ENCODE peak calls at places on chromosomes 4 and X, in six cellular contexts. I is stomach, K is HepG2, Q is GM12878, U is A549, W is sigmoid colon. A is an unnamed sample.

GRCh38 chrX:154712781-154713391 is 38.0 kb downstream of the GAB3 start:
- DNase-seq in W (no peak), U (no peak), I (no peak), K (no peak), Q (peak), A (no peak)

GRCh38 chr4:40152642-40153041 is 44.2 kb upstream of the RHOH start:
- DNase-seq in W (no peak), I (no peak), K (no peak), U (no peak), Q (no peak), A (no peak)

GRCh38 chr4:41885456-41885855 is 49.8 kb upstream of the TMEM33 start:
- DNase-seq in K (no peak), I (no peak), U (no peak), W (no peak), Q (no peak), A (no peak)

GRCh38 chr4:155900402-155900801 is 3.1 kb upstream of the TDO2 start:
- DNase-seq in K (no peak), U (peak), I (no peak), W (no peak), Q (no peak), A (no peak)

GRCh38 chr4:136078971-136079370 is 1453.3 kb downstream of the PCDH18 start:
- DNase-seq in K (no peak), Q (no peak), W (no peak), U (no peak), I (no peak), A (no peak)

GRCh38 chrX:83511208-83511607 is 3.1 kb downstream of the POU3F4 start:
- DNase-seq in Q (no peak), W (no peak), I (no peak), U (no peak), K (no peak), A (no peak)

GRCh38 chrX:43949669-43950068 is 23.5 kb downstream of the NDP start:
- DNase-seq in U (peak), Q (no peak), I (no peak), K (peak), W (no peak), A (no peak)

GRCh38 chr4:109798866-109799265 is 2.9 kb downstream of the CFI start:
- DNase-seq in Q (no peak), W (no peak), I (no peak), U (no peak), K (no peak), A (no peak)

GRCh38 chr4:106315476-106315967 is 487 bp downstream of the TBCK start:
- DNase-seq in I (no peak), W (no peak), U (no peak), Q (no peak), K (peak), A (no peak)

GRCh38 chr4:94036964-94037363 is 170.7 kb upstream of the SMARCAD1 start:
- DNase-seq in K (no peak), I (no peak), W (no peak), Q (no peak), U (no peak), A (no peak)

GRCh38 chr4:129355529-129355928 is 259.6 kb downstream of the C4orf33 start:
- DNase-seq in Q (no peak), K (no peak), I (no peak), W (no peak), U (no peak), A (no peak)
- TF ChIP-seq EP300 in Q (no peak), K (no peak), I (no peak), W (no peak), U (no peak), A (no peak)

DNA sequence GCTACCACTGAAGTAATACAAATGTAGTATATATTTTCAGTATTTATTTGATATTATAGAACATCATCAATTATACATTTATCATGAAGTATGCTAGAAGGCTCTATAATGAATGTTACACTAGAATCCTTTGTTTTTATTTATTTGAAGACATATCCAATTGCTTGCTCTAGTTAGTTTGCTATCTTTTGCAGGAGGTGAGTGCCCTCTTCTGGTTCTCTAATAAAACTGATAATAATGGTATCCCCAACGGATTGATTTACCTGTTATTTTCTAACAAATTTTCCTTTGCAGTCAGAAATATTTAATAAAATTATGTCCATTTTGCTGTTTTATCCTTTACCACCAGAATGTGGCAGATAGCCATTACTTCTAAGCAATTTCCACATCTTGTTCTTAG is 274.3 kb upstream of the TACR3 start:
- DNase-seq in W (no peak), K (peak), I (no peak), U (peak), Q (no peak), A (no peak)
- TF ChIP-seq CTCF in W (no peak), K (no peak), I (no peak), U (peak), Q (peak), A (no peak)

GRCh38 chrX:18676470-18676869 is 4.6 kb upstream of the RS1 start:
- DNase-seq in W (no peak), Q (no peak), K (peak), I (no peak), U (peak), A (no peak)

GRCh38 chrX:18676050-18676449 is 4.1 kb upstream of the RS1 start:
- DNase-seq in Q (no peak), K (no peak), W (no peak), I (no peak), U (no peak), A (no peak)

GRCh38 chrX:18677140-18677834 is 5.4 kb upstream of the RS1 start:
- DNase-seq in W (no peak), Q (no peak), I (peak), U (no peak), K (no peak), A (no peak)

GRCh38 chrX:18674417-18674787 is 2.5 kb upstream of the RS1 start:
- DNase-seq in U (no peak), Q (no peak), W (peak), I (peak), K (no peak), A (no peak)

GRCh38 chrX:18674788-18675735 is 3.2 kb upstream of the RS1 start:
- DNase-seq in Q (peak), I (peak), K (peak), U (peak), W (peak), A (peak)
- TF ChIP-seq POLR2A in Q (peak), I (no peak), K (peak), U (peak), W (no peak), A (no peak)

GRCh38 chrX:109760922-109761250 is 27.8 kb upstream of the ACSL4 start:
- DNase-seq in Q (no peak), I (no peak), K (no peak), W (no peak), U (no peak), A (no peak)

DNA sequence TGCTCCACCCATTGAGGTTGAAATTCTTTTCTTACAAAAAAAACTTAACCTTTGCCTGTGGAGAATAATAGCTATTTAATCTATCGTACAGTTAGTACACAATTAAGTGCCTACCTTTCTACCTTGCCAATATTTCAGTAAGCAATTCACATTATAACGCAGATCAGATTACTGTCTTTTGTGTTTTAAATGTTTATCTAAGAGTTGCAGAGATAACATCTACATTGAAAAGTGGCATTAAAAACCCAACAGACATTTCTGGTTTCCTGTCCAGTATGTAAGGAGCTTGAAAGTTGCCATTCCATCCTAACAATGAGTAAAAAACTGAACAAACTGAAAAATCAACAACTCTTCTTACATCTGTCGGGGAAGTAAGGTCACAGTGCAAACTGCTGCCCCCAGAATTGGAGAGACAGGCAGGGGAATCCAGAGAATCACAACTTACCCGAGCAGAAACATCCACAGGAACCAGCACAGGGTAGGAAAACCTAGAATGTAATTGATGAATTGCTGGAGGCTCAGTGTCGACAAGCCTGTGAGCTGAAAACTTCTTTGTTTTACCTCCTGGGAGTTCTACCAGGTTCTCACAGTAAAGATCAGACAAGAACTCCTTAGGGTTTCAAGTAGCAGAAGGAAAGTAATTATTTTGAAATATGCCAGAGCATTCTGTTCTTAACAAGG is 27.3 kb upstream of the ACSL4 start:
- DNase-seq in W (no peak), Q (no peak), U (no peak), K (no peak), I (no peak), A (no peak)
- TF ChIP-seq EP300 in W (no peak), Q (no peak), U (no peak), K (no peak), I (no peak), A (no peak)

GRCh38 chr4:1155314-1155713 is 17.1 kb downstream of the SPON2 start:
- DNase-seq in I (no peak), Q (no peak), W (no peak), K (no peak), U (no peak), A (peak)

GRCh38 chr4:1154523-1155182 is 17.7 kb downstream of the SPON2 start:
- DNase-seq in I (peak), Q (no peak), U (no peak), K (no peak), W (peak), A (peak)

GRCh38 chr4:1152284-1152683 is 20.1 kb downstream of the SPON2 start:
- DNase-seq in I (no peak), Q (no peak), W (no peak), U (no peak), K (no peak), A (no peak)

GRCh38 chr4:1154126-1154522 is 18.3 kb downstream of the SPON2 start:
- DNase-seq in U (no peak), W (no peak), K (no peak), I (no peak), Q (no peak), A (peak)

DNA sequence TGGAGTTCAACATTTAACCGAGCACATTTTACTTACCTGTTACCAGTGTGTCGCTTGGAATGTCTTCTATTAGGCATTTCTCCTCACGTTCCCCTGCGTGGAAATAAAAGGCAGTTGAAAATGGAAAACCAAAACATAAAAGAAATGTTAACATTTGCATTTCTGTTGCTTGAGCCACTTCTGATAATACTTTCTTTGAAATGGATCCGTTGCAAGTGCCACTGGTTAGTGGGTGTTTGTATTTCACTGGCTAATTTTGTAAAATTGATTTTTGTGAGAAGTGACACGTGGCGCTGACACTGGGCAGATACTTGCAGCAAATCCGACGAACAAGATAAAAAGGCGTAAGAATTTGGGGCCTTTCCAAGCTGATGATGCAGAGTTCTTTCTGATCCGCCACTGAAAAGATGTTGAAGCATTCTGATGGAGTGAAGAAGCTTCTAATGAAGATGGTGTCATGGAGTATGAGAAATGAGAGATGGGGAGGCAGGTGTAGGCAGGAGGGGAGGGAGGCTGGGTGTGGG is 18.8 kb downstream of the SPON2 start:
- DNase-seq in K (no peak), U (no peak), W (no peak), I (no peak), Q (no peak), A (no peak)
- TF ChIP-seq CTCF in K (no peak), U (no peak), W (no peak), I (no peak), Q (no peak), A (no peak)

DNA sequence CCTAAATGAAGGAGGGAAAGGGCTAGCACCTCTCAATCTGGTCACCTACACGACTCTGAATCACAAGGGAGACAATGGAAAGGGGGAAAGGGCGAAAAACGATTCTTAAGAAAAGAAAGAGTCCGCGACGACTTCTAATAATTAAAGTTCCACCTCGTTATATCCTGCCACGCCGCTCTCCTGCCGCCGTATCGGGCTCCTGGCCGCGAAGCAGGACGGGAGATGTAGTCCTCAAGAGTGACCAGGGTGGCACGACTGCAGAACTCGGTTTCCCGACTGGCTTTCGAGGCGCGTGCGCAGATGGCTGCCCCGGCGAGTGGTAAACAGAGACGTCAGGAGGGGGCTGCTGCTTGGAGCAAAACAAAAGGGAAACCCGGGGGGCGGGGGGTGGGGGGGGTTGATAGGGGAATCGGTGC is at the start of gene FOXO4:
- DNase-seq in I (peak), K (peak), W (peak), Q (no peak), U (peak), A (peak)
- TF ChIP-seq POLR2A in I (no peak), K (peak), W (no peak), Q (peak), U (peak), A (no peak)